ENCODE peak calls at places on chromosomes 12 and 14, in six cellular contexts. D, S, I, G, K and X are unnamed samples.

GRCh38 chr14:91901449-91902250 is 34.3 kb upstream of the TC2N start:
- DNase-seq in D (no peak), S (no peak), I (no peak), G (peak), K (no peak), X (no peak)

GRCh38 chr14:76277586-76278130 is 98.3 kb upstream of the ESRRB start:
- DNase-seq in D (no peak), S (no peak), I (no peak), G (no peak), K (no peak), X (no peak)

GRCh38 chr12:109592195-109592904 is 18.8 kb downstream of the MVK start:
- DNase-seq in D (no peak), S (no peak), I (no peak), G (no peak), K (no peak), X (no peak)

GRCh38 chr12:127125607-127126259 is 1141.2 kb upstream of the TMEM132C start:
- DNase-seq in D (peak), S (no peak), I (no peak), G (peak), K (no peak), X (peak)

GRCh38 chr12:38386238-38386985 is 69.8 kb downstream of the ALG10B start:
- DNase-seq in D (no peak), S (no peak), I (no peak), G (no peak), K (no peak), X (no peak)

GRCh38 chr12:125696044-125696443 is 630.8 kb downstream of the AACS start:
- DNase-seq in D (no peak), S (no peak), I (no peak), G (no peak), K (no peak), X (no peak)

GRCh38 chr12:91577586-91578539 is 395.2 kb upstream of the DCN start:
- DNase-seq in D (no peak), S (no peak), I (no peak), G (peak), K (no peak), X (peak)

GRCh38 chr14:103123634-103124500 is 606 bp downstream of the TNFAIP2 start:
- DNase-seq in D (no peak), S (peak), I (no peak), G (peak), K (no peak), X (peak)

GRCh38 chr14:105880616-105881015 is 354.2 kb downstream of the TMEM121 start:
- DNase-seq in D (no peak), S (no peak), I (no peak), G (no peak), K (no peak), X (no peak)